ENCODE peak calls at places on chromosome 22, in five cellular contexts. J is fibroblast of lung, U is fibroblast of mammary gland, Q is epithelial cell of proximal tubule, A is thoracic aorta. W is an unnamed sample.

GRCh38 chr22:20299736-20300136 is 20.1 kb downstream of the DGCR6L start:
- DNase-seq in J (no peak), U (peak), Q (no peak), A (no peak), W (no peak)

GRCh38 chr22:44804327-44804726 is 52.0 kb downstream of the ARHGAP8 start:
- DNase-seq in J (no peak), U (no peak), Q (no peak), A (no peak), W (no peak)

GRCh38 chr22:41425704-41426365 is 20.8 kb downstream of the TOB2 start:
- DNase-seq in J (no peak), U (no peak), Q (no peak), A (no peak), W (no peak)

GRCh38 chr22:36191106-36191836 is 10.3 kb downstream of the APOL4 start:
- DNase-seq in J (peak), U (peak), Q (no peak), A (peak), W (no peak)

GRCh38 chr22:24486501-24486921 is 8.6 kb upstream of the UPB1 start:
- DNase-seq in J (peak), U (peak), Q (no peak), A (no peak), W (no peak)

GRCh38 chr22:30422481-30423295 is 2.9 kb upstream of the MTFP1 start:
- DNase-seq in J (peak), U (peak), Q (peak), A (peak), W (no peak)

GRCh38 chr22:50018608-50019291 is 6.2 kb upstream of the IL17REL start:
- DNase-seq in J (no peak), U (no peak), Q (no peak), A (no peak), W (no peak)

GRCh38 chr22:42353883-42354727 is 78.1 kb downstream of the NFAM1 start:
- DNase-seq in J (no peak), U (peak), Q (no peak), A (no peak), W (peak)

GRCh38 chr22:24494535-24495364 is at the start of gene UPB1:
- DNase-seq in J (no peak), U (no peak), Q (no peak), A (no peak), W (no peak)

GRCh38 chr22:23204541-23205157 is 24.3 kb downstream of the BCR start:
- DNase-seq in J (no peak), U (peak), Q (no peak), A (no peak), W (no peak)

GRCh38 chr22:33210129-33210784 is 152.1 kb upstream of the SYN3 start:
- DNase-seq in J (peak), U (peak), Q (no peak), A (no peak), W (peak)

GRCh38 chr22:42438293-42438650 is 6.1 kb upstream of the NFAM1 start:
- DNase-seq in J (no peak), U (no peak), Q (no peak), A (no peak), W (no peak)

GRCh38 chr22:26462971-26463661 is 20.5 kb downstream of the HPS4 start:
- DNase-seq in J (no peak), U (peak), Q (no peak), A (no peak), W (no peak)

GRCh38 chr22:31040542-31041398 is 40.3 kb upstream of the SMTN start:
- DNase-seq in J (no peak), U (no peak), Q (no peak), A (no peak), W (no peak)

GRCh38 chr22:49405590-49405989 is 422.1 kb downstream of the BRD1 start:
- DNase-seq in J (no peak), U (no peak), Q (no peak), A (no peak), W (no peak)

GRCh38 chr22:12601870-12602779 is 2925.9 kb upstream of the OR11H1 start:
- DNase-seq in J (no peak), U (no peak), Q (no peak), A (no peak), W (no peak)

GRCh38 chr22:37797874-37798500 is 9.7 kb upstream of the GCAT start:
- DNase-seq in J (no peak), U (no peak), Q (no peak), A (no peak), W (no peak)

GRCh38 chr22:19874307-19875060 is 19.8 kb upstream of the GNB1L start:
- DNase-seq in J (no peak), U (no peak), Q (no peak), A (no peak), W (no peak)

GRCh38 chr22:19892249-19892879 is 37.7 kb upstream of the GNB1L start:
- DNase-seq in J (peak), U (peak), Q (no peak), A (no peak), W (no peak)

GRCh38 chr22:48315415-48316244 is 1512.0 kb downstream of the BRD1 start:
- DNase-seq in J (no peak), U (no peak), Q (no peak), A (no peak), W (no peak)

GRCh38 chr22:19419086-19419463 is 12.5 kb downstream of the HIRA start:
- DNase-seq in J (no peak), U (no peak), Q (no peak), A (no peak), W (no peak)

GRCh38 chr22:35425546-35425945 is 25.6 kb downstream of the MCM5 start:
- DNase-seq in J (no peak), U (no peak), Q (no peak), A (no peak), W (no peak)

GRCh38 chr22:31826443-31826842 is 72.6 kb downstream of the DEPDC5 start:
- DNase-seq in J (no peak), U (no peak), Q (no peak), A (no peak), W (no peak)

GRCh38 chr22:49826603-49827306 is 918 bp downstream of the BRD1 start:
- DNase-seq in J (peak), U (peak), Q (no peak), A (no peak), W (peak)

GRCh38 chr22:27135582-27135981 is 478.2 kb downstream of the MIAT start:
- DNase-seq in J (peak), U (peak), Q (no peak), A (no peak), W (no peak)

GRCh38 chr22:19940536-19941364 is 822 bp upstream of the COMT start:
- DNase-seq in J (no peak), U (no peak), Q (no peak), A (no peak), W (no peak)

GRCh38 chr22:36211237-36211881 is 9.8 kb upstream of the APOL4 start:
- DNase-seq in J (peak), U (peak), Q (no peak), A (no peak), W (no peak)

GRCh38 chr22:49086181-49086580 is 741.5 kb downstream of the BRD1 start:
- DNase-seq in J (no peak), U (no peak), Q (no peak), A (no peak), W (no peak)

GRCh38 chr22:50271519-50271970 is 1.4 kb upstream of the MAPK11 start:
- DNase-seq in J (peak), U (peak), Q (no peak), A (no peak), W (peak)

GRCh38 chr22:34702279-34702678 is 363.7 kb upstream of the ISX start:
- DNase-seq in J (no peak), U (no peak), Q (no peak), A (no peak), W (no peak)

GRCh38 chr22:37526376-37526775 is 7.2 kb upstream of the CARD10 start:
- DNase-seq in J (no peak), U (peak), Q (no peak), A (no peak), W (no peak)

GRCh38 chr22:43508489-43508888 is 96.7 kb downstream of the MPPED1 start:
- DNase-seq in J (no peak), U (no peak), Q (no peak), A (no peak), W (no peak)

GRCh38 chr22:49992921-49993648 is 19.5 kb downstream of the IL17REL start:
- DNase-seq in J (peak), U (peak), Q (no peak), A (peak), W (peak)

GRCh38 chr22:33811686-33812085 is 108.6 kb downstream of the LARGE1 start:
- DNase-seq in J (peak), U (peak), Q (no peak), A (peak), W (no peak)

GRCh38 chr22:23938328-23939016 is 22.5 kb downstream of the GSTT2B start:
- DNase-seq in J (no peak), U (no peak), Q (no peak), A (no peak), W (no peak)

DNA sequence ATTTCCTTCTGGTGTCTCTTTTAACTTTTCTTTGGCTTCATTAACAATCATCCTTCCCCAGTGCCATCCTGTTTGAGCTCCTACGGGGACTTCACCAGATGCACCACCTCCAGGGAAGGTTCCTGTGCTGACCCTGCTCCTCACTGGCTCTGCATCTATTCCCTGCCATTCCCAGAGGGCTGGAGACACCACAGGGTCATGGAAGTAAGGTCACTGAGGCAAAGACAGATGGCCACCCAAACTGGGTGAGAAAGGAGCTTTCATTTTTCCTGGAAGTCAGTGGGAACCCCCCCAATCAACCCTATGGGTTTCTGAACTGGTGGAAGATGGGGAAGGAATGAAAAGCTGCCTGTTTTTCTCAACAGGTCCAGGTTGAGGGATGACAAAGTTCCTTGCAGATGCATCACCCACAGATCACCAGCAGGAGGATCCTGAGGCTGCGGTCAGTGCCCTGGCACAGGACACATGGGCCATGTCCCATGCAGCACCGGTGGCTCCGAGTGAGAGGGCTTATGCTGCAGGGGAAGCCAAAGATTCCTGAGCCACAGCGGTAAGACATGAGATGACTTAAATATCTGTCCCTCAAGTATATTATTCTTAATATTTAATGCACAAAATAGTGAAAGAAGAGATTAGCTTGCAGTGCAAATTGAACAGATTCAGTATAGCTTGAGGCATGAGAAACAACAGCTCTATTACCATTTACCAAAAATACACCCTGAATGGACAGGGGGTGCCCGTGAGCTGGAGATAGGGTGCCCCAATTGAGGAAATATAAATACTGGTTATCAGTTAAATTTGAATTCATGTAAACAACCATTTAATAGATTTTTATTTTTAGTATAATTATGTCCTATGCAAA is 73.0 kb upstream of the VPREB1 start:
- DNase-seq in J (no peak), U (peak), Q (no peak), A (no peak), W (peak)
- TF ChIP-seq CTCF in J (peak), U (peak), Q (peak), A (no peak), W (peak)

DNA sequence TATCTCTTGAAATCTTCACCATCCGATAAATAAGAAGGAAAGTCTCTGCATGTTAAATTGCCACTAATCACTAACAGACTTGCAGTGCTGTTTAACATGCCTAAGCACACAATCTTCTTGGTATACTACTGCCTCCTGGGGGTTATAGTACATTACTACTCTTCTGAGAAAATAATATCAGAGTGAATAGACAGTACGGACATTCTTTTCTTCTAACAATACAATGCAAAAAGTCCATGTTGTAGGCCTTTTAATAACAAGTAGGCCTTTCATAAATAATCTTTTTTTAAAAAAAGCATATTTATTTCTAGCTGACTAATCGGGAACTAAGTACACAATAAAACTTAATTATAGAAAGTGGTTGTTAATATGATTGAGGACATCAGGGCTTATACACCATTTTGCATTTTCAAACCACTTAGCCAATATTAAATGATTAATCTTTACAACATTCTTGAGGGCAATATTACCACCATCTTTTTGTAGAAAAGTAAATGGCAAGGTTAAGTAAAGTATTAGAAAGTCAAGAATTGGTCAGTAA is 84.8 kb downstream of the TTC28 start:
- DNase-seq in J (peak), U (peak), Q (peak), A (no peak), W (no peak)
- TF ChIP-seq CTCF in J (peak), U (peak), Q (peak), A (peak), W (peak)

DNA sequence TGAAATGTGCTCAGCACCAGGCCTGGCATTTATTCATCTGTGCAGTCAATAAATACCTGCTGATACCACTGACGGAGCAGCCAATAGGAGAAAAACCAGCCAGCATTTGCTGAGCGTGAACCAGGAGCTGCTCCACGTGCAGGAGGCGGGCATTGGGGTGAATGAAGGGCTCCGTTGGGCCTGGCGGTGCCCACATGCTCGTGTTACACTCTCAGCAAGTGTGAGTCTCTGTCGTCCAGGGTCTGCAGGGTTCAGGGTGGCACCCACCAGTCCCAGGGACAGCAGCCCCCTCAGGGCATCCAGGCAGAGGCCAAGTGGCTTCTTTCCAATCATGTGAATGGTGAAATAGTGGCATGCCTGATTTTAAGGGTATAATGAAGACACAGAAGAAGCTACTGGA is 4.2 kb upstream of the RPS19BP1 start:
- DNase-seq in J (no peak), U (no peak), Q (no peak), A (no peak), W (no peak)
- TF ChIP-seq CTCF in J (no peak), U (no peak), Q (no peak), A (no peak), W (no peak)

GRCh38 chr22:45867118-45867905 is 109.7 kb downstream of the WNT7B start:
- DNase-seq in J (peak), U (peak), Q (no peak), A (no peak), W (peak)
- TF ChIP-seq CTCF in J (peak), U (no peak), Q (no peak), A (peak), W (no peak)

GRCh38 chr22:18033204-18033998 is 9.0 kb upstream of the MICAL3 start:
- DNase-seq in J (no peak), U (peak), Q (no peak), A (no peak), W (no peak)
- TF ChIP-seq CTCF in J (peak), U (peak), Q (peak), A (peak), W (no peak)

W was measured in endothelial cell.